ENCODE peak calls at places on chromosome 19, in eight cellular contexts. L, M, Q, C, B, W, S and E are unnamed samples.

GRCh38 chr19:44752816-44753618 is 4.5 kb downstream of the BCL3 start:
- DNase-seq in L (peak), M (peak), Q (peak), C (no peak), B (peak), W (peak), S (peak), E (peak)

GRCh38 chr19:10861118-10861651 is 10.2 kb upstream of the CARM1 start:
- DNase-seq in L (no peak), M (no peak), Q (no peak), C (no peak), B (no peak), W (no peak), S (peak), E (no peak)

GRCh38 chr19:40279120-40279551 is 6.0 kb downstream of the AKT2 start:
- DNase-seq in L (no peak), M (peak), Q (no peak), C (no peak), B (no peak), W (peak), S (no peak), E (no peak)

GRCh38 chr19:51097166-51097736 is 11.0 kb downstream of the CTU1 start:
- DNase-seq in L (peak), M (peak), Q (peak), C (peak), B (peak), W (peak), S (peak), E (peak)

GRCh38 chr19:50420808-50421207 is 2.1 kb downstream of the SPIB start:
- DNase-seq in L (no peak), M (no peak), Q (no peak), C (no peak), B (no peak), W (no peak), S (no peak), E (no peak)

GRCh38 chr19:9847087-9847671 is 12.1 kb downstream of the PIN1 start:
- DNase-seq in L (no peak), M (peak), Q (no peak), C (no peak), B (peak), W (peak), S (peak), E (no peak)

GRCh38 chr19:47369923-47370625 is 21.0 kb downstream of the DHX34 start:
- DNase-seq in L (no peak), M (no peak), Q (no peak), C (no peak), B (peak), W (peak), S (peak), E (no peak)

GRCh38 chr19:5345895-5346386 is 5.3 kb upstream of the PTPRS start:
- DNase-seq in L (no peak), M (no peak), Q (no peak), C (no peak), B (peak), W (no peak), S (peak), E (no peak)

GRCh38 chr19:5628470-5628869 is 5.6 kb downstream of the SAFB start:
- DNase-seq in L (no peak), M (no peak), Q (no peak), C (no peak), B (no peak), W (peak), S (no peak), E (no peak)

GRCh38 chr19:22623841-22624221 is 10.3 kb upstream of the ZNF492 start:
- DNase-seq in L (no peak), M (no peak), Q (no peak), C (no peak), B (no peak), W (no peak), S (no peak), E (no peak)

GRCh38 chr19:4272894-4273293 is 6.2 kb upstream of the SHD start:
- DNase-seq in L (no peak), M (no peak), Q (no peak), C (no peak), B (no peak), W (no peak), S (no peak), E (no peak)

GRCh38 chr19:54316746-54317107 is 3.8 kb upstream of the LILRA5 start:
- DNase-seq in L (no peak), M (no peak), Q (no peak), C (no peak), B (no peak), W (no peak), S (peak), E (no peak)

GRCh38 chr19:8702350-8702749 is 3.8 kb upstream of the ACTL9 start:
- DNase-seq in L (no peak), M (no peak), Q (no peak), C (no peak), B (no peak), W (no peak), S (no peak), E (no peak)

GRCh38 chr19:1987197-1988187 is 28.0 kb downstream of the BTBD2 start:
- DNase-seq in L (no peak), M (no peak), Q (no peak), C (no peak), B (no peak), W (no peak), S (no peak), E (no peak)

GRCh38 chr19:28691683-28692082 is 521.3 kb downstream of the UQCRFS1 start:
- DNase-seq in L (no peak), M (no peak), Q (no peak), C (no peak), B (no peak), W (no peak), S (no peak), E (no peak)

GRCh38 chr19:1315470-1316166 is 29.9 kb downstream of the EFNA2 start:
- DNase-seq in L (no peak), M (peak), Q (peak), C (peak), B (peak), W (peak), S (peak), E (peak)

GRCh38 chr19:10227215-10227971 is 3.7 kb downstream of the S1PR2 start:
- DNase-seq in L (no peak), M (no peak), Q (no peak), C (no peak), B (no peak), W (peak), S (no peak), E (no peak)

GRCh38 chr19:10882108-10882457 is 10.7 kb downstream of the CARM1 start:
- DNase-seq in L (no peak), M (no peak), Q (no peak), C (no peak), B (no peak), W (no peak), S (no peak), E (no peak)

GRCh38 chr19:41263042-41263849 is 926 bp upstream of the HNRNPUL1 start:
- DNase-seq in L (peak), M (peak), Q (peak), C (peak), B (no peak), W (peak), S (peak), E (peak)

GRCh38 chr19:18817574-18817973 is 14.2 kb upstream of the UPF1 start:
- DNase-seq in L (no peak), M (no peak), Q (no peak), C (no peak), B (no peak), W (no peak), S (no peak), E (no peak)

GRCh38 chr19:1206733-1207301 is 1.2 kb downstream of the STK11 start:
- DNase-seq in L (no peak), M (no peak), Q (no peak), C (no peak), B (no peak), W (no peak), S (peak), E (no peak)

GRCh38 chr19:50202399-50202798 is 1.0 kb upstream of the MYH14 start:
- DNase-seq in L (no peak), M (no peak), Q (no peak), C (no peak), B (no peak), W (no peak), S (no peak), E (no peak)

GRCh38 chr19:11288349-11288748 is 7.6 kb upstream of the TSPAN16 start:
- DNase-seq in L (no peak), M (no peak), Q (no peak), C (no peak), B (no peak), W (peak), S (peak), E (no peak)

GRCh38 chr19:54305141-54305540 is 7.8 kb downstream of the LILRA5 start:
- DNase-seq in L (no peak), M (no peak), Q (no peak), C (no peak), B (no peak), W (no peak), S (no peak), E (no peak)

GRCh38 chr19:11356676-11357550 is 1.7 kb downstream of the PLPPR2 start:
- DNase-seq in L (no peak), M (no peak), Q (no peak), C (no peak), B (no peak), W (no peak), S (no peak), E (no peak)

GRCh38 chr19:18869231-18869575 is 26.8 kb downstream of the CERS1 start:
- DNase-seq in L (no peak), M (no peak), Q (no peak), C (no peak), B (no peak), W (no peak), S (no peak), E (no peak)

GRCh38 chr19:48415395-48415794 is 21.9 kb downstream of the GRIN2D start:
- DNase-seq in L (peak), M (no peak), Q (no peak), C (no peak), B (peak), W (peak), S (peak), E (no peak)

GRCh38 chr19:37872383-37872782 is 34.0 kb downstream of the WDR87 start:
- DNase-seq in L (no peak), M (no peak), Q (no peak), C (no peak), B (no peak), W (no peak), S (no peak), E (no peak)

GRCh38 chr19:46256855-46257254 is 27.3 kb downstream of the IGFL1 start:
- DNase-seq in L (no peak), M (no peak), Q (no peak), C (no peak), B (no peak), W (no peak), S (peak), E (no peak)

GRCh38 chr19:18428837-18429674 is 8.9 kb downstream of the ISYNA1 start:
- DNase-seq in L (peak), M (peak), Q (no peak), C (peak), B (peak), W (peak), S (peak), E (peak)